ENCODE peak calls at places on chromosomes 6 and 20, in seven cellular contexts. V, T, M, K, W, H and U are unnamed samples.

GRCh38 chr6:169669889-169670288 is 31.9 kb downstream of the WDR27 start:
- DNase-seq in K (no peak), V (peak; percentile 87), T (no peak), M (no peak), H (no peak), W (no peak), U (no peak)

GRCh38 chr6:117546674-117547073 is 55.6 kb downstream of the GOPC start:
- DNase-seq in T (no peak), V (no peak), K (no peak), H (no peak), W (no peak), M (no peak), U (no peak)

GRCh38 chr6:166032366-166033171 is 135.1 kb downstream of the TBXT start:
- DNase-seq in K (peak; percentile 50), V (peak; percentile 91), T (no peak), H (no peak), W (no peak), M (no peak), U (no peak)

GRCh38 chr20:43507150-43508080 is at the start of gene L3MBTL1:
- DNase-seq in W (peak; percentile 23), V (peak; percentile 43), M (peak; percentile 74), K (peak; percentile 36), T (peak; percentile 84), H (peak; percentile 80), U (no peak)

GRCh38 chr6:154907293-154907692 is 87.8 kb upstream of the TIAM2 start:
- DNase-seq in M (no peak), W (no peak), V (peak; percentile 30), K (no peak), H (no peak), T (no peak), U (no peak)

GRCh38 chr6:92159046-92159445 is 1260.3 kb downstream of the EPHA7 start:
- DNase-seq in V (no peak), W (no peak), M (no peak), K (no peak), H (no peak), T (no peak), U (no peak)

GRCh38 chr20:31488171-31488570 is 13.1 kb downstream of the REM1 start:
- DNase-seq in H (no peak), V (no peak), M (no peak), K (no peak), W (no peak), T (no peak), U (no peak)

GRCh38 chr6:116572162-116572561 is 858 bp downstream of the RWDD1 start:
- DNase-seq in M (no peak), W (peak; percentile 29), T (no peak), V (peak; percentile 42), K (no peak), H (peak; percentile 11), U (no peak)

GRCh38 chr6:161215876-161216615 is 57.8 kb downstream of the AGPAT4 start:
- DNase-seq in T (no peak), M (no peak), W (no peak), H (no peak), K (no peak), V (peak; percentile 26), U (no peak)

GRCh38 chr6:149202967-149203366 is 114.5 kb upstream of the TAB2 start:
- DNase-seq in M (no peak), W (no peak), K (no peak), T (no peak), H (no peak), V (no peak), U (no peak)

GRCh38 chr20:4961746-4962145 is 39.6 kb downstream of the SLC23A2 start:
- DNase-seq in H (no peak), K (peak; percentile 91), V (peak; percentile 94), W (no peak), T (no peak), M (no peak), U (peak; percentile 61)

GRCh38 chr6:160226118-160226541 is 32.5 kb downstream of the SLC22A2 start:
- DNase-seq in T (no peak), K (no peak), M (no peak), H (no peak), V (no peak), W (no peak), U (no peak)

GRCh38 chr20:46228671-46229070 is 79.6 kb downstream of the CDH22 start:
- DNase-seq in W (no peak), K (no peak), T (no peak), H (no peak), V (no peak), M (no peak), U (no peak)

GRCh38 chr6:135922170-135922569 is 70.7 kb downstream of the PDE7B start:
- DNase-seq in M (no peak), K (peak; percentile 35), V (peak; percentile 98), W (no peak), H (peak; percentile 52), T (no peak), U (no peak)

GRCh38 chr6:52407467-52407866 is 12.7 kb upstream of the EFHC1 start:
- DNase-seq in W (peak; percentile 74), K (peak; percentile 30), T (no peak), V (peak; percentile 73), M (no peak), H (peak; percentile 17), U (peak; percentile 55)

GRCh38 chr6:21710908-21711627 is 117.5 kb downstream of the SOX4 start:
- DNase-seq in V (no peak), M (no peak), T (no peak), W (no peak), K (no peak), H (no peak), U (no peak)

GRCh38 chr6:83974409-83975050 is 59.0 kb upstream of the MRAP2 start:
- DNase-seq in V (no peak), T (no peak), W (no peak), K (no peak), H (no peak), M (no peak), U (no peak)

GRCh38 chr6:89862281-89862680 is 32.0 kb upstream of the GJA10 start:
- DNase-seq in K (no peak), W (no peak), T (no peak), H (no peak), M (no peak), V (no peak), U (peak; percentile 14)

GRCh38 chr6:149964243-149965190 is 774 bp downstream of the ULBP1 start:
- DNase-seq in V (peak; percentile 17), K (no peak), T (no peak), M (no peak), W (no peak), H (no peak), U (no peak)

GRCh38 chr20:43528258-43528875 is 20.9 kb downstream of the L3MBTL1 start:
- DNase-seq in H (no peak), M (no peak), V (no peak), T (peak; percentile 43), W (no peak), K (no peak), U (no peak)

GRCh38 chr6:2007165-2007564 is 238.2 kb downstream of the GMDS start:
- DNase-seq in T (no peak), K (no peak), W (no peak), H (no peak), V (no peak), M (no peak), U (no peak)

GRCh38 chr6:125019873-125020272 is 57.6 kb downstream of the RNF217 start:
- DNase-seq in V (no peak), T (no peak), M (no peak), W (no peak), K (no peak), H (no peak), U (no peak)

DNA sequence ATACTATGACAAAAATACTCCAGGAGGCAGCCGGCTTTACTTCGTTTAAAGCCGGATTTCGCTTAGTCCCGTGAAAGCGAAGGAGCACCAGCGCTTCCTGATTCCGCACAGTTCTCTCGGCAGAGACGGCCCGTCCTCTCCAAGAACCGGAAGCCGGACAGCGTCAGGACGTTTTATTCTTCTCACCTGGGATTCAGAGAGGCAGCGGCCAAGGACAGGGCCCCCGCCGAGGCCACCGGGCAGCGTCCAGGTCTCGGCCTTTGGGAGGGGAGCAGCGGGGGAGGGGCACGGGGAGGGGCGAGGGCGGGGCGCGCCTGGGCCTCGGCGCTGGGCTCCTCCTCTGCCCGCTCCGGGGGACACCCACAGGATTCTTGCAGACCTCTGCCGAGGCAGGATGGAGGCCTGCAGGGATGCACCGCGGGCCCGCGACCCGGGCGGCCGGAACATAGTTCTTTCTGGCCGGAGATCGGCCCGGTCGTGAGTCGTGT is 2.8 kb upstream of the DIDO1 start:
- DNase-seq in V (peak; percentile 52), K (peak; percentile 69), H (peak; percentile 43), W (no peak), T (peak; percentile 87), M (peak; percentile 82), U (no peak)
- H3K4me3 ChIP-seq in V (peak overlapping the region; percentile 56), K (peak overlapping the region; percentile 23), H (no peak overlapping the region), W (no peak overlapping the region), T (peak overlapping the region; percentile 62), M (peak overlapping the region; percentile 67), U (peak overlapping the region; percentile 40)

DNA sequence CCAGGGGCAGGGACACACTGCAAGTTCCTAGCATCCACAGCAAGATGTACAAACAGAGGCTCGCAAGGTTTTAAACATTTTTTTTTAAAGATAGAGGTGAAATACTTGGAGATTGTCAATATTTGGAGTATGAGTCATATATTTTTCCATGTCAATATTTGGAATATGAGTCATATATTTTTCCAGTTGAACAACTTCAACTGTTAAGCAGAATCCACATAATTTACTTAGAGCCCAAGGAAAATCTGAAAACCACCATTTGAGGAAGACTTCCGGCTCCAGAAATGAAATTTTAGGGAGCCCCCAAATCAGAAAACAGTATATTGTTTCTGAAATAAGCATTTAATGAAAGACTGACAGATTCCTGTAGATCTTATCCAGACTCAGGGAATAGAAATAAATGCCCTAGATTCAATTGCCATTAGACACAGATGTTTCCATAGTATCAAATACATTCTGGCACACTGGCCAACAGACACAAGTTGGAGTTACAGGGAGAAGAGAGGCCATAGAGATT is 51.6 kb upstream of the FAM184A start:
- DNase-seq in M (no peak), H (no peak), K (no peak), T (no peak), V (peak; percentile 68), W (no peak), U (no peak)
- H3K4me3 ChIP-seq in M (no peak overlapping the region), H (peak overlapping the region; percentile 2), K (no peak overlapping the region), T (no peak overlapping the region), V (no peak overlapping the region), W (no peak overlapping the region), U (no peak overlapping the region)

GRCh38 chr6:158636778-158637177 is 7.8 kb downstream of the DYNLT1 start:
- DNase-seq in M (no peak), V (no peak), H (no peak), W (no peak), T (no peak), K (no peak), U (no peak)
- H3K4me3 ChIP-seq in M (no peak overlapping the region), V (no peak overlapping the region), H (no peak overlapping the region), W (no peak overlapping the region), T (no peak overlapping the region), K (no peak overlapping the region), U (no peak overlapping the region)

GRCh38 chr6:36340341-36340670 is 3.6 kb upstream of the BNIP5 start:
- DNase-seq in T (no peak), M (no peak), V (no peak), K (no peak), H (no peak), W (no peak), U (no peak)

GRCh38 chr6:36339156-36339555 is 2.5 kb upstream of the BNIP5 start:
- DNase-seq in H (no peak), K (no peak), M (no peak), T (no peak), V (no peak), W (no peak), U (no peak)

GRCh38 chr6:36343109-36343508 is 6.4 kb upstream of the BNIP5 start:
- DNase-seq in M (no peak), W (no peak), T (peak; percentile 38), K (no peak), H (no peak), V (no peak), U (no peak)

GRCh38 chr6:36337814-36338213 is 1.1 kb upstream of the BNIP5 start:
- DNase-seq in V (no peak), M (no peak), W (no peak), T (no peak), H (no peak), K (no peak), U (no peak)

GRCh38 chr6:36340671-36341454 is 4.2 kb upstream of the BNIP5 start:
- DNase-seq in H (peak; percentile 67), K (peak; percentile 65), W (peak; percentile 63), T (peak; percentile 90), M (peak; percentile 86), V (peak; percentile 75), U (peak; percentile 46)
- H3K4me3 ChIP-seq in H (peak overlapping the region; percentile 57), K (no peak overlapping the region), W (peak overlapping the region; percentile 39), T (peak overlapping the region; percentile 25), M (peak overlapping the region; percentile 39), V (no peak overlapping the region), U (no peak overlapping the region)